ENCODE peak calls at places on chromosomes 7 and 10, in six cellular contexts. W is mucosa of descending colon, V is foreskin fibroblast, N is GM20000, E is astrocyte of the spinal cord, K is epithelial cell of esophagus. D is an unnamed sample.
A peak's percentile ranks its signal among the peaks of the same experiment; 100 is the strongest.

GRCh38 chr7:1595636-1596035 is 25.8 kb upstream of the PSMG3 start:
- DNase-seq in W (no peak), V (no peak), N (no peak), E (no peak), K (no peak), D (no peak)

GRCh38 chr10:93766918-93767317 is 9.2 kb downstream of the LGI1 start:
- DNase-seq in W (no peak), V (no peak), N (no peak), E (no peak), K (no peak), D (no peak)

GRCh38 chr7:149385195-149385955 is 75.5 kb downstream of the ZNF777 start:
- DNase-seq in W (no peak), V (no peak), N (no peak), E (no peak), K (no peak), D (no peak)

GRCh38 chr7:4003536-4003935 is 678.6 kb upstream of the FOXK1 start:
- DNase-seq in W (no peak), V (no peak), N (no peak), E (no peak), K (peak; percentile 19), D (no peak)

GRCh38 chr10:105192146-105192545 is 551.1 kb downstream of the SORCS3 start:
- DNase-seq in W (no peak), V (no peak), N (no peak), E (no peak), K (peak; percentile 50), D (no peak)

GRCh38 chr7:29413511-29414178 is 150.0 kb upstream of the PRR15 start:
- DNase-seq in W (no peak), V (no peak), N (no peak), E (no peak), K (peak; percentile 92), D (no peak)

GRCh38 chr10:128577958-128578750 is 451.9 kb upstream of the MKI67 start:
- DNase-seq in W (no peak), V (no peak), N (no peak), E (no peak), K (no peak), D (no peak)

GRCh38 chr10:75498866-75499265 is 67.4 kb downstream of the LRMDA start:
- DNase-seq in W (no peak), V (no peak), N (no peak), E (no peak), K (no peak), D (no peak)

GRCh38 chr10:12720217-12720981 is 281.1 kb downstream of the CCDC3 start:
- DNase-seq in W (peak; percentile 98), V (peak; percentile 77), N (no peak), E (peak; percentile 92), K (peak; percentile 98), D (no peak)

GRCh38 chr10:88833156-88833555 is 18.5 kb downstream of the ANKRD22 start:
- DNase-seq in W (no peak), V (no peak), N (no peak), E (no peak), K (no peak), D (no peak)

GRCh38 chr7:1817061-1817712 is 147.1 kb downstream of the ELFN1 start:
- DNase-seq in W (no peak), V (no peak), N (no peak), E (no peak), K (no peak), D (peak; percentile 70)

GRCh38 chr7:119572132-119572531 is 700.8 kb upstream of the KCND2 start:
- DNase-seq in W (no peak), V (no peak), N (no peak), E (no peak), K (no peak), D (no peak)

GRCh38 chr7:129739427-129739826 is 127.9 kb downstream of the NRF1 start:
- DNase-seq in W (peak; percentile 8), V (peak; percentile 34), N (no peak), E (peak; percentile 65), K (peak; percentile 48), D (no peak)

GRCh38 chr10:79137404-79137803 is 68.6 kb downstream of the ZMIZ1 start:
- DNase-seq in W (no peak), V (no peak), N (no peak), E (no peak), K (no peak), D (no peak)

GRCh38 chr7:158278745-158279320 is 308.8 kb downstream of the PTPRN2 start:
- DNase-seq in W (no peak), V (no peak), N (no peak), E (no peak), K (no peak), D (peak; percentile 31)

GRCh38 chr10:59323036-59323459 is 39.3 kb downstream of the FAM13C start:
- DNase-seq in W (peak; percentile 27), V (no peak), N (no peak), E (peak; percentile 9), K (no peak), D (no peak)

GRCh38 chr10:104209575-104210198 is 22.5 kb downstream of the CFAP43 start:
- DNase-seq in W (peak; percentile 59), V (peak; percentile 69), N (peak; percentile 36), E (peak; percentile 49), K (peak; percentile 57), D (no peak)

GRCh38 chr10:115948415-115948814 is 324.6 kb downstream of the GFRA1 start:
- DNase-seq in W (no peak), V (peak; percentile 56), N (no peak), E (peak; percentile 29), K (no peak), D (no peak)

GRCh38 chr10:11715815-11716494 is 26.2 kb upstream of the ECHDC3 start:
- DNase-seq in W (peak; percentile 69), V (no peak), N (no peak), E (no peak), K (peak; percentile 42), D (no peak)

GRCh38 chr10:49371967-49372366 is 23.9 kb downstream of the DRGX start:
- DNase-seq in W (no peak), V (no peak), N (no peak), E (no peak), K (no peak), D (no peak)

GRCh38 chr10:70283445-70284399 is at the start of gene NPFFR1:
- DNase-seq in W (no peak), V (no peak), N (no peak), E (no peak), K (no peak), D (no peak)

GRCh38 chr7:39453743-39454355 is 112.4 kb upstream of the YAE1 start:
- DNase-seq in W (peak; percentile 81), V (peak; percentile 81), N (peak; percentile 55), E (peak; percentile 30), K (peak; percentile 70), D (no peak)

GRCh38 chr10:105843786-105844560 is 1202.9 kb downstream of the SORCS3 start:
- DNase-seq in W (no peak), V (no peak), N (no peak), E (no peak), K (no peak), D (no peak)

GRCh38 chr10:44417761-44418160 is 32.9 kb upstream of the CXCL12 start:
- DNase-seq in W (no peak), V (no peak), N (no peak), E (no peak), K (no peak), D (no peak)

GRCh38 chr7:100484636-100485114 is 948 bp downstream of the NYAP1 start:
- DNase-seq in W (no peak), V (peak; percentile 17), N (peak; percentile 14), E (no peak), K (no peak), D (no peak)

GRCh38 chr10:89373916-89374711 is 3.7 kb upstream of the IFIT1B start:
- DNase-seq in W (peak; percentile 82), V (peak; percentile 96), N (no peak), E (peak; percentile 91), K (peak; percentile 81), D (no peak)

GRCh38 chr7:72781161-72781560 is 46.8 kb downstream of the TYW1B start:
- DNase-seq in W (no peak), V (no peak), N (no peak), E (no peak), K (no peak), D (no peak)

GRCh38 chr7:142024547-142024946 is 28.9 kb downstream of the MGAM start:
- DNase-seq in W (no peak), V (no peak), N (no peak), E (peak; percentile 20), K (peak; percentile 93), D (no peak)

GRCh38 chr7:90708841-90709317 is 112.8 kb downstream of the CDK14 start:
- DNase-seq in W (peak; percentile 75), V (peak; percentile 23), N (peak; percentile 43), E (no peak), K (peak; percentile 41), D (no peak)

GRCh38 chr7:66505531-66506451 is 122.9 kb upstream of the KCTD7 start:
- DNase-seq in W (peak; percentile 19), V (peak; percentile 43), N (no peak), E (no peak), K (peak; percentile 19), D (no peak)

GRCh38 chr10:90969947-90970673 is 49.2 kb upstream of the ANKRD1 start:
- DNase-seq in W (no peak), V (peak; percentile 89), N (no peak), E (peak; percentile 69), K (peak; percentile 34), D (no peak)

GRCh38 chr7:17305387-17306171 is 7.1 kb downstream of the AHR start:
- DNase-seq in W (no peak), V (no peak), N (no peak), E (no peak), K (no peak), D (no peak)

GRCh38 chr10:98196985-98197384 is 62.5 kb downstream of the R3HCC1L start:
- DNase-seq in W (no peak), V (no peak), N (no peak), E (no peak), K (no peak), D (no peak)
- TF ChIP-seq CTCF in W (no peak), V (no peak), N (no peak), E (no peak), K (no peak), D (no peak)

GRCh38 chr7:155796381-155797261 is 15.6 kb downstream of the SHH start:
- DNase-seq in W (peak; percentile 76), V (peak; percentile 69), N (peak; percentile 91), E (no peak), K (peak; percentile 51), D (no peak)
- TF ChIP-seq CTCF in W (peak; percentile 96), V (peak; percentile 36), N (peak; percentile 98), E (peak; percentile 73), K (peak; percentile 61), D (peak; percentile 96)

DNA sequence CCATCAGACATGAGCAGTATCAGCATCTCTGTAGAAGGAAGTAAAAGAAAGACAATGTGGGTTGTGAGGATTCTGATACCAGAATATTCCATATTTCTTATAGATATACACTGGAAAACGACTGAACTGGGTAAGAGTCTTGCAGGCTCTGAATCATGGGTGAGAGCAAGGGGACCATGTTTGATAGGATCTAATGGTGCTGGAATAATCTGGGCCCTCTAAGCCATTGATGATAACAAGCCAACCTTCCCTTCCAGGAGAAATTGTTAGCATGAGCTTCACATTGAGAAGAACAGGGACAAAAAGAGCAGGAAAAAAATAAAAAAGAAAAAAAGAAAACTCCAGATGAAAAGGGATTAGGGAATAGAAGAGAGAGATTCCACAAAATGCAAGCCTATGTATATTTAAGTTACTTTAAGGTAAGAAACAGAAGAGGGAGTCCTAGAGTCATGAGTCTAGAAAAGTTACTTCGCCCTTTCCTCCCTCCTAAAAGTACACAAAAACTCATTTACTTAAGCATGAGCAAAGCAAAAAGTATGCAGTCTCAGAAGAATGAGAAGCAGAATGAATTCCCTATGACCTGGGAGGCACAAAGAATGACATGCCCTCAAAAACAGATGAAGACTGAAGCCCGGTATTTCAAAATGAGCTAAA is 181.9 kb downstream of the TMEM26 start:
- DNase-seq in W (no peak), V (peak; percentile 88), N (no peak), E (peak; percentile 76), K (peak; percentile 74), D (no peak)
- TF ChIP-seq CTCF in W (no peak), V (no peak), N (no peak), E (peak; percentile 23), K (peak; percentile 30), D (no peak)

GRCh38 chr7:31175672-31176071 is 123.6 kb downstream of the ADCYAP1R1 start:
- DNase-seq in W (no peak), V (no peak), N (no peak), E (no peak), K (no peak), D (no peak)
- TF ChIP-seq CTCF in W (no peak), V (no peak), N (no peak), E (no peak), K (peak; percentile 13), D (peak; percentile 42)

D was measured in type B pancreatic cell.